ENCODE peak calls at places on chromosomes 1 and 21, in eight cellular contexts. One of them, this sample, is unnamed.

GRCh38 chr21:32306021-32306780 is 7.5 kb downstream of the MRAP start:
- DNase-seq in GM13976: no peak
- DNase-seq in BE2C: no peak
- DNase-seq in GM12865: no peak
- DNase-seq in GM12864: no peak
- DNase-seq in lower lobe of right lung: no peak
- DNase-seq in epithelial cell of proximal tubule: no peak
- DNase-seq in cardiac muscle cell: peak
- DNase-seq in this sample: no peak

GRCh38 chr1:41683681-41684500 is 199.4 kb upstream of the EDN2 start:
- DNase-seq in GM12865: peak
- DNase-seq in GM12864: no peak
- DNase-seq in GM13976: no peak
- DNase-seq in epithelial cell of proximal tubule: no peak
- DNase-seq in BE2C: no peak
- DNase-seq in lower lobe of right lung: no peak
- DNase-seq in cardiac muscle cell: no peak
- DNase-seq in this sample: no peak

GRCh38 chr1:184283999-184284398 is 102.8 kb upstream of the C1orf21 start:
- DNase-seq in BE2C: no peak
- DNase-seq in GM12865: no peak
- DNase-seq in GM13976: no peak
- DNase-seq in GM12864: no peak
- DNase-seq in cardiac muscle cell: peak
- DNase-seq in epithelial cell of proximal tubule: no peak
- DNase-seq in lower lobe of right lung: no peak
- DNase-seq in this sample: no peak

GRCh38 chr1:27726173-27726793 is 522 bp downstream of the FAM76A start:
- DNase-seq in BE2C: peak
- DNase-seq in epithelial cell of proximal tubule: no peak
- DNase-seq in GM13976: peak
- DNase-seq in lower lobe of right lung: peak
- DNase-seq in cardiac muscle cell: peak
- DNase-seq in GM12865: peak
- DNase-seq in GM12864: peak
- DNase-seq in this sample: peak

GRCh38 chr21:45988366-45989347 is 7.1 kb downstream of the COL6A1 start:
- DNase-seq in epithelial cell of proximal tubule: no peak
- DNase-seq in GM12864: no peak
- DNase-seq in GM12865: no peak
- DNase-seq in cardiac muscle cell: no peak
- DNase-seq in GM13976: no peak
- DNase-seq in lower lobe of right lung: no peak
- DNase-seq in BE2C: no peak
- DNase-seq in this sample: no peak

GRCh38 chr1:209688746-209689234 is 13.6 kb downstream of the G0S2 start:
- DNase-seq in GM13976: no peak
- DNase-seq in epithelial cell of proximal tubule: no peak
- DNase-seq in cardiac muscle cell: peak
- DNase-seq in GM12864: no peak
- DNase-seq in BE2C: no peak
- DNase-seq in lower lobe of right lung: no peak
- DNase-seq in GM12865: no peak
- DNase-seq in this sample: no peak

GRCh38 chr1:101150266-101150665 is 86.6 kb upstream of the S1PR1 start:
- DNase-seq in BE2C: no peak
- DNase-seq in epithelial cell of proximal tubule: no peak
- DNase-seq in GM12865: no peak
- DNase-seq in GM13976: no peak
- DNase-seq in lower lobe of right lung: no peak
- DNase-seq in cardiac muscle cell: no peak
- DNase-seq in GM12864: no peak
- DNase-seq in this sample: no peak

GRCh38 chr21:44869860-44870747 is 3.4 kb downstream of the PTTG1IP start:
- DNase-seq in cardiac muscle cell: peak
- DNase-seq in BE2C: no peak
- DNase-seq in GM13976: no peak
- DNase-seq in GM12865: no peak
- DNase-seq in lower lobe of right lung: no peak
- DNase-seq in GM12864: no peak
- DNase-seq in epithelial cell of proximal tubule: peak
- DNase-seq in this sample: no peak

GRCh38 chr1:183589836-183590224 is 429 bp downstream of the NCF2 start:
- DNase-seq in GM12865: peak
- DNase-seq in cardiac muscle cell: no peak
- DNase-seq in BE2C: no peak
- DNase-seq in GM13976: peak
- DNase-seq in lower lobe of right lung: no peak
- DNase-seq in GM12864: no peak
- DNase-seq in epithelial cell of proximal tubule: no peak
- DNase-seq in this sample: peak

GRCh38 chr1:244150071-244150470 is 99.0 kb downstream of the ZBTB18 start:
- DNase-seq in GM12864: no peak
- DNase-seq in GM12865: no peak
- DNase-seq in BE2C: no peak
- DNase-seq in cardiac muscle cell: no peak
- DNase-seq in lower lobe of right lung: no peak
- DNase-seq in epithelial cell of proximal tubule: no peak
- DNase-seq in GM13976: no peak
- DNase-seq in this sample: no peak

GRCh38 chr21:29696947-29697346 is 242.8 kb downstream of the GRIK1 start:
- DNase-seq in lower lobe of right lung: no peak
- DNase-seq in GM13976: no peak
- DNase-seq in BE2C: no peak
- DNase-seq in epithelial cell of proximal tubule: no peak
- DNase-seq in GM12865: no peak
- DNase-seq in GM12864: no peak
- DNase-seq in cardiac muscle cell: no peak
- DNase-seq in this sample: no peak

GRCh38 chr1:32830092-32830852 is 12.8 kb downstream of the S100PBP start:
- DNase-seq in BE2C: no peak
- DNase-seq in cardiac muscle cell: no peak
- DNase-seq in GM13976: no peak
- DNase-seq in GM12864: no peak
- DNase-seq in GM12865: no peak
- DNase-seq in epithelial cell of proximal tubule: no peak
- DNase-seq in lower lobe of right lung: no peak
- DNase-seq in this sample: no peak

GRCh38 chr1:32831878-32832277 is 14.4 kb downstream of the S100PBP start:
- DNase-seq in BE2C: no peak
- DNase-seq in cardiac muscle cell: no peak
- DNase-seq in GM13976: no peak
- DNase-seq in epithelial cell of proximal tubule: no peak
- DNase-seq in GM12865: no peak
- DNase-seq in GM12864: no peak
- DNase-seq in lower lobe of right lung: no peak
- DNase-seq in this sample: no peak

GRCh38 chr1:32825181-32825580 is 7.7 kb downstream of the S100PBP start:
- DNase-seq in lower lobe of right lung: no peak
- DNase-seq in BE2C: no peak
- DNase-seq in GM12864: no peak
- DNase-seq in GM13976: no peak
- DNase-seq in epithelial cell of proximal tubule: no peak
- DNase-seq in cardiac muscle cell: no peak
- DNase-seq in GM12865: no peak
- DNase-seq in this sample: no peak

DNA sequence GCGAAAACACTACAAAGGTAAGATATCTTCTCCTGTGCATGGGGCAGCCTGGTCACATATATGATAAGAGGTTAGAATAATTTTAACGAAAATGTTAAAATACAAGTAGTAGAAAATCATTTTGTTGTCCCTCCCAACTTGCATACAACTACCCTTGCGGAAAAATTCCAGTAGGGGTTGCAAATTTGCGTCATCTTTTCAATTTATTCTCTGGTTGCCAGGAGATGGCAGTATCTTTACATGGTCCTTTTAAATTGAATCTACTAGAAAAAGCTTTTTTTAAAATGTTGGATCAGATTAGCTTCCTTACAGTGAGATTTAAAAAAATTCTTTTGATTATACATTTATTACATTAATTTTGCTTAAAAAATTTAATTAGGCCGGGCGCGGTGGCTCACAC is 10.9 kb downstream of the S100PBP start:
- DNase-seq in lower lobe of right lung: no peak
- DNase-seq in GM13976: no peak
- DNase-seq in cardiac muscle cell: peak
- DNase-seq in GM12864: no peak
- DNase-seq in epithelial cell of proximal tubule: no peak
- DNase-seq in GM12865: no peak
- DNase-seq in BE2C: no peak
- DNase-seq in this sample: no peak
- TF ChIP-seq CTCF in lower lobe of right lung: no peak
- TF ChIP-seq CTCF in GM13976: no peak
- TF ChIP-seq CTCF in cardiac muscle cell: peak
- TF ChIP-seq CTCF in GM12864: no peak
- TF ChIP-seq CTCF in epithelial cell of proximal tubule: no peak
- TF ChIP-seq CTCF in GM12865: no peak
- TF ChIP-seq CTCF in BE2C: peak
- TF ChIP-seq CTCF in this sample: no peak

GRCh38 chr1:43358121-43358745 is 548 bp upstream of the CDC20 start:
- DNase-seq in epithelial cell of proximal tubule: no peak
- DNase-seq in BE2C: peak
- DNase-seq in cardiac muscle cell: no peak
- DNase-seq in lower lobe of right lung: no peak
- DNase-seq in GM12864: peak
- DNase-seq in GM13976: peak
- DNase-seq in GM12865: peak
- DNase-seq in this sample: peak
- TF ChIP-seq CTCF in epithelial cell of proximal tubule: peak
- TF ChIP-seq CTCF in BE2C: peak
- TF ChIP-seq CTCF in cardiac muscle cell: peak
- TF ChIP-seq CTCF in lower lobe of right lung: peak
- TF ChIP-seq CTCF in GM12864: peak
- TF ChIP-seq CTCF in GM13976: peak
- TF ChIP-seq CTCF in GM12865: peak
- TF ChIP-seq CTCF in this sample: peak

DNA sequence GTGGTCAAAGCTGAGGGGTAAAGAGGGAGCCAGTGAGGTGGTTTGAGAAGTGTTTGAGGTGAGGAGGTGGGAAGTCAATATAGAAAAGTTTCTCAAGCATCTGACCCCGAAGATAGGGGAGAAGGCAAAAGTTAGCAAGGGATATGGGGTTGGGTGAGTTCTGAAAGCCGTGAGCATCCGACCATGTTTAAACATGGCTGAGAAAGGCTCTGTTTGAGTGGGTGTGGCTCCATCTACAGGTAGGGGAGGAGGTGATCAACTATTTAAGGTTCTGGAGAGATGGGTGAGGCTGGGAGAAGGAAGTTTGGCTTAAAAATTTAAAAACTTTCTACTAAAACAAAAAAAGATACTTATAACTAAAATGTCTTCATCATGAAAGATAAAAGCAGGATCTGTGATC is 273.8 kb downstream of the KCNJ6 start:
- DNase-seq in GM13976: no peak
- DNase-seq in epithelial cell of proximal tubule: no peak
- DNase-seq in BE2C: no peak
- DNase-seq in lower lobe of right lung: no peak
- DNase-seq in GM12865: peak
- DNase-seq in GM12864: peak
- DNase-seq in cardiac muscle cell: no peak
- DNase-seq in this sample: peak
- TF ChIP-seq CTCF in GM13976: peak
- TF ChIP-seq CTCF in epithelial cell of proximal tubule: peak
- TF ChIP-seq CTCF in BE2C: peak
- TF ChIP-seq CTCF in lower lobe of right lung: peak
- TF ChIP-seq CTCF in GM12865: peak
- TF ChIP-seq CTCF in GM12864: peak
- TF ChIP-seq CTCF in cardiac muscle cell: no peak
- TF ChIP-seq CTCF in this sample: peak

DNA sequence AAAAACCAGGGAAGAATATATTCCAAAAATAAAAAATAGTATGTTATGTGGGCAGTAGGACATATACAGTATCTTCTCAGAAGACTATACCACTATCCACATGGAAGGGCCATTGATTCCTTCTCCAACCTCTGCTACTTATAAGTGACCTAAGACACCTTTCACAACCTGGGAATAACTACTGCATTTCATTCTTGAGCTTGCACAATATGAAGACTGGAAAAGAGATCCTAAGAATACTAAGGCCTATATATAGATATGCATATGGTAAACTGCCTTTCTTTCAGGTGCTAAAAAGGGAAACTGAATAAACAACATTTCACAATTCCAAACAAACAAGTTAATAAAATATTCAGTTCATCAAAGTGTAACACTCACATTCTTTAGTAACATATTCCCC is 32.0 kb upstream of the SDC3 start:
- DNase-seq in GM12864: no peak
- DNase-seq in cardiac muscle cell: no peak
- DNase-seq in lower lobe of right lung: no peak
- DNase-seq in GM13976: no peak
- DNase-seq in GM12865: no peak
- DNase-seq in epithelial cell of proximal tubule: no peak
- DNase-seq in BE2C: no peak
- DNase-seq in this sample: no peak
- TF ChIP-seq CTCF in GM12864: no peak
- TF ChIP-seq CTCF in cardiac muscle cell: no peak
- TF ChIP-seq CTCF in lower lobe of right lung: no peak
- TF ChIP-seq CTCF in GM13976: no peak
- TF ChIP-seq CTCF in GM12865: no peak
- TF ChIP-seq CTCF in epithelial cell of proximal tubule: no peak
- TF ChIP-seq CTCF in BE2C: no peak
- TF ChIP-seq CTCF in this sample: no peak

DNA sequence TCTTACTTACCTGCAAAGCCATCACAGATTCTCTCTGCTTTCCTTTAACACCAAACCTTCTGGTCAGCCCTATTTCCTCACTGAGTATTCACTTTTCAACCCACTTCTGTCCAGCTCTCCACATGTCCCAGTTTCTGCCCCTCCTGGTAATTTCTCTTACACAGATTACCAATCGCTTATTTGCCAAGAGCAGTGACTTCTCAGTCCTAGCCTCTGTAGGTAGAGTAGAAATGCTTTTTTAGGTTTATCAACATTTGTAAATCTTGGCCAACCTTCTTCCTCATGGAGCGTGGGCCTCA is 33.6 kb upstream of the LRRC8C start:
- DNase-seq in GM13976: no peak
- DNase-seq in BE2C: no peak
- DNase-seq in GM12865: no peak
- DNase-seq in GM12864: no peak
- DNase-seq in cardiac muscle cell: no peak
- DNase-seq in lower lobe of right lung: no peak
- DNase-seq in epithelial cell of proximal tubule: no peak
- DNase-seq in this sample: no peak
- TF ChIP-seq CTCF in GM13976: no peak
- TF ChIP-seq CTCF in BE2C: no peak
- TF ChIP-seq CTCF in GM12865: no peak
- TF ChIP-seq CTCF in GM12864: peak
- TF ChIP-seq CTCF in cardiac muscle cell: no peak
- TF ChIP-seq CTCF in lower lobe of right lung: no peak
- TF ChIP-seq CTCF in epithelial cell of proximal tubule: no peak
- TF ChIP-seq CTCF in this sample: no peak

GRCh38 chr1:20400341-20401177 is 85.5 kb downstream of the CAMK2N1 start:
- DNase-seq in epithelial cell of proximal tubule: no peak
- DNase-seq in GM12865: no peak
- DNase-seq in BE2C: no peak
- DNase-seq in GM13976: no peak
- DNase-seq in GM12864: no peak
- DNase-seq in cardiac muscle cell: no peak
- DNase-seq in lower lobe of right lung: no peak
- DNase-seq in this sample: no peak
- TF ChIP-seq CTCF in epithelial cell of proximal tubule: no peak
- TF ChIP-seq CTCF in GM12865: no peak
- TF ChIP-seq CTCF in BE2C: no peak
- TF ChIP-seq CTCF in GM13976: no peak
- TF ChIP-seq CTCF in GM12864: no peak
- TF ChIP-seq CTCF in cardiac muscle cell: no peak
- TF ChIP-seq CTCF in lower lobe of right lung: no peak
- TF ChIP-seq CTCF in this sample: no peak

This sample was measured in GM20000.